ENCODE peak calls at places on chromosome 6, in four cellular contexts. One of them, this sample, is unnamed.

GRCh38 chr6:168440520-168441433 is at the start of gene SMOC2:
- DNase-seq in MM.1S: no peak
- DNase-seq in stomach: no peak
- DNase-seq in vagina: peak; percentile 77
- DNase-seq in this sample: no peak

GRCh38 chr6:7971499-7971898 is 60.9 kb upstream of the TXNDC5 start:
- DNase-seq in MM.1S: no peak
- DNase-seq in stomach: no peak
- DNase-seq in vagina: no peak
- DNase-seq in this sample: no peak

GRCh38 chr6:158849899-158850806 is 31.0 kb upstream of the EZR start:
- DNase-seq in MM.1S: no peak
- DNase-seq in stomach: peak; percentile 54
- DNase-seq in vagina: no peak
- DNase-seq in this sample: peak; percentile 64

GRCh38 chr6:143842468-143842901 is 653 bp upstream of the LTV1 start:
- DNase-seq in MM.1S: no peak
- DNase-seq in stomach: no peak
- DNase-seq in vagina: no peak
- DNase-seq in this sample: no peak

GRCh38 chr6:40917603-40918002 is 121.4 kb downstream of the UNC5CL start:
- DNase-seq in MM.1S: no peak
- DNase-seq in stomach: no peak
- DNase-seq in vagina: no peak
- DNase-seq in this sample: no peak

GRCh38 chr6:134647861-134648260 is 302.0 kb downstream of the ALDH8A1 start:
- DNase-seq in MM.1S: no peak
- DNase-seq in stomach: no peak
- DNase-seq in vagina: no peak
- DNase-seq in this sample: no peak

GRCh38 chr6:154494592-154494991 is 15.9 kb downstream of the CNKSR3 start:
- DNase-seq in MM.1S: no peak
- DNase-seq in stomach: no peak
- DNase-seq in vagina: no peak
- DNase-seq in this sample: no peak

GRCh38 chr6:114543696-114544095 is 200.9 kb upstream of the HS3ST5 start:
- DNase-seq in MM.1S: no peak
- DNase-seq in stomach: no peak
- DNase-seq in vagina: no peak
- DNase-seq in this sample: no peak

GRCh38 chr6:161889324-161889723 is 615.5 kb upstream of the AGPAT4 start:
- DNase-seq in MM.1S: no peak
- DNase-seq in stomach: no peak
- DNase-seq in vagina: no peak
- DNase-seq in this sample: no peak

GRCh38 chr6:149931501-149931900 is 8.6 kb upstream of the RAET1G start:
- DNase-seq in MM.1S: no peak
- DNase-seq in stomach: no peak
- DNase-seq in vagina: no peak
- DNase-seq in this sample: no peak
- H3K27me3 ChIP-seq in MM.1S: peaks cover 68% of the 10 kb centered on the region
- H3K27me3 ChIP-seq in stomach: peaks cover 94% of the 10 kb centered on the region
- H3K27me3 ChIP-seq in vagina: peaks cover 3% of the 10 kb centered on the region
- H3K27me3 ChIP-seq in this sample: peaks cover 44% of the 10 kb centered on the region

DNA sequence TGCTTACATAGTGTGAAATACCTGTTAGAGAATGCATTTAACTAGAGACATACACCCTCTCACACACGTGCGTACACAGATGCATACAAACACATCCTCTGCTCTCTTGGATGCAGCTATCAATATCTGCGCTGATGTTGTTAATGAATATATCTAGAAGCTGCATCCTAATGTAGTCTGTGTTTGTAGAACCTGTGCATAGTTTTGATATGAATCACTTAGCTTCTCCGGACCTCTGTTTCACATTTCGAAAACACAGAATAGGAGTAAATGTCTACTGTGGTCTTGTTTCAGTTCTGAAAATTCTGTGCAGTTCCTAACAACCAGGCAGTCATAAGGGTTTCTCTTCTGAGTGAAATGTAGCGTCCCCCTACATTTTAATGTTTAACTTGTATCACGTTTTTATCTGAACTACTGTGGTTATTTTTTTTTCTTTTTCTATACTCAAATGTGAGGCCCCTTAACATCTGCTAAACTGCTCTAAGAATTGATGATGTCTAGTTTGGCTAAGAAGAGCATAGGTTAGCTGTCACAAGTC is 254.6 kb downstream of the TMEM242 start:
- DNase-seq in MM.1S: peak; percentile 48
- DNase-seq in stomach: no peak
- DNase-seq in vagina: no peak
- DNase-seq in this sample: no peak
- H3K4me1 ChIP-seq in MM.1S: peaks cover 7% of the 10 kb centered on the region
- H3K4me1 ChIP-seq in stomach: peaks cover 79% of the 10 kb centered on the region
- H3K4me1 ChIP-seq in vagina: peaks cover 33% of the 10 kb centered on the region
- H3K4me1 ChIP-seq in this sample: peaks cover 15% of the 10 kb centered on the region

GRCh38 chr6:112282217-112282616 is 27.9 kb upstream of the LAMA4 start:
- DNase-seq in MM.1S: no peak
- DNase-seq in stomach: no peak
- DNase-seq in vagina: no peak
- DNase-seq in this sample: no peak
- H3K27me3 ChIP-seq in MM.1S: no peaks in the 10 kb centered on the region
- H3K27me3 ChIP-seq in stomach: no peaks in the 10 kb centered on the region
- H3K27me3 ChIP-seq in vagina: no peaks in the 10 kb centered on the region
- H3K27me3 ChIP-seq in this sample: no peaks in the 10 kb centered on the region

GRCh38 chr6:109001554-109001953 is 93.1 kb downstream of the SESN1 start:
- DNase-seq in MM.1S: no peak
- DNase-seq in stomach: no peak
- DNase-seq in vagina: no peak
- DNase-seq in this sample: no peak

GRCh38 chr6:109000289-109000688 is 94.4 kb downstream of the SESN1 start:
- DNase-seq in MM.1S: no peak
- DNase-seq in stomach: no peak
- DNase-seq in vagina: no peak
- DNase-seq in this sample: no peak

GRCh38 chr6:108999428-108999827 is 95.2 kb downstream of the SESN1 start:
- DNase-seq in MM.1S: no peak
- DNase-seq in stomach: no peak
- DNase-seq in vagina: no peak
- DNase-seq in this sample: no peak

GRCh38 chr6:109002882-109003281 is 91.8 kb downstream of the SESN1 start:
- DNase-seq in MM.1S: no peak
- DNase-seq in stomach: no peak
- DNase-seq in vagina: no peak
- DNase-seq in this sample: no peak

DNA sequence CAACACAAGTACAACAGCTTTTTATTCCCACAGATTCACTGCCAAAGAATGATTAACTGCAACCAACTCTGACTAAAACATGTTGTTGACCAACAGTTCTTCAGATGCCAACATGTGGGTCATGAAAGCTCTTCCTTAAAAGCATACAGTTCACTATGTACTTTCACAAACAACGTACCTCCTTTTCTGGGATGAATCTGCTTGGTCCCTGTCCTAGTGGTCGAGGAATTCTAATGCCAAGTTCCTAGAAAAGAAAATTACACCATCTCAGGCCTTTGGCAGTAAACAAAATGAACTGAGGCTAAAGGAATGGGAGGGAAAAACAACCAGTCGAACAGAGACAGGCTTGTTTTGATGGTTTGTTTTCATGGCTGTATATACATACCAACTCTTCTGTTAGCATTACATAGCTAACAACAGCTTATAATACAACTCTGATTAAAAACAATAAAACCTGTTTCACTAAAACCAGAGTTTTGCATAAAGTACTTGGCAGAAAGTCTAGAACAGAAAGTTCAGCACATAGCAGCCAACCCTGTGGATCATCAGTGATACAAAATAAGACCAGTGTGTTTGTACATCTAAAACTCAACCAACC is 92.4 kb downstream of the SESN1 start:
- DNase-seq in MM.1S: no peak
- DNase-seq in stomach: no peak
- DNase-seq in vagina: no peak
- DNase-seq in this sample: no peak
- H3K4me1 ChIP-seq in MM.1S: peaks cover 15% of the 10 kb centered on the region
- H3K4me1 ChIP-seq in stomach: peaks cover 91% of the 10 kb centered on the region
- H3K4me1 ChIP-seq in vagina: peaks cover 70% of the 10 kb centered on the region
- H3K4me1 ChIP-seq in this sample: peaks cover 15% of the 10 kb centered on the region

GRCh38 chr6:32742374-32742773 is 1.2 kb downstream of the HLA-DQA2 start:
- DNase-seq in MM.1S: no peak
- DNase-seq in stomach: no peak
- DNase-seq in vagina: no peak
- DNase-seq in this sample: no peak

DNA sequence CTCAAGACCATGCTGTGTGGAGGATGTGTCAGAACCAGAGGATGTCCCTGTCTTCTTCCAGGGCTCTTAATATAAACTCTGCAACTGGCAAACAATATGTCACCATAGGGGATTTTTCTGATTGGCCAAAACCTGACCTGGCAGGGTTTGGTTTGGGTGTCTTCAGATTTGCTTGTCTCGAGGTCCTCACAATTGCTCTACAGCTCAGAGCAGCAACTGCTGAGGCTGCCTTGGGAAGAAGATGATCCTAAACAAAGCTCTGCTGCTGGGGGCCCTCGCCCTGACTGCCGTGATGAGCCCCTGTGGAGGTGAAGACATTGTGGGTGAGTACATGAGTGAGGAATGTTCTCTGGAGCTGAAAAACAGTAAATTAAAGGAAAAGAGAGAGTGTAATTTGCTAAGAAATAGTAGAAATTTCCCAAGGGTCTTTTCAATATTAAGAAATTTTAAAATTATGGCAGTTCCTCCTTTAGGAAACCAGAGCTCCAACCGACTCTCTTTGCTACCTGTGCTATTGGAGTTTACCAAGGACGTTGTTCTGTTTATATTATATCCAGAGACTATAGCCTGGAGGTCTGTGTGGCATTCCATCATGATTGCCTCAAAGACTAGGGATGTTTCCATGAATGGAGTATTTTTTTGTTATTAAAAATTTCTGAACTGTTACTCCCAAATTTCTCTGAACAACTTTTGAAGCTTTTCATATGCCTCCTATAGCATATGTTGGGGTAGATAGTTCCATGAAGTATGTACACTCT is at the start of gene HLA-DQA2:
- DNase-seq in MM.1S: no peak
- DNase-seq in stomach: no peak
- DNase-seq in vagina: no peak
- DNase-seq in this sample: no peak
- H3K27me3 ChIP-seq in MM.1S: no peaks in the 10 kb centered on the region
- H3K27me3 ChIP-seq in stomach: peaks cover 26% of the 10 kb centered on the region
- H3K27me3 ChIP-seq in vagina: no peaks in the 10 kb centered on the region
- H3K27me3 ChIP-seq in this sample: no peaks in the 10 kb centered on the region

This sample was measured in CD8-positive, alpha-beta T cell.